ENCODE peak calls at places on chromosomes 13 and 19, in six cellular contexts. R is fibroblast of lung, L is sciatic nerve, N is hippocampal formation, X is lower leg skin, G is NT2/D1. F is an unnamed sample.
A peak's percentile ranks its signal among the peaks of the same experiment; 100 is the strongest.

GRCh38 chr19:41753159-41753558 is 2.2 kb upstream of the CEACAM6 start:
- DNase-seq in R (peak; percentile 3), X (peak; percentile 82), N (no peak), G (peak; percentile 28), L (peak; percentile 65), F (peak; percentile 83)

GRCh38 chr13:80133631-80134083 is 207.3 kb downstream of the SPRY2 start:
- DNase-seq in R (no peak), X (no peak), L (no peak), G (no peak), N (peak; percentile 73), F (no peak)

GRCh38 chr19:55670280-55671053 is 4.6 kb upstream of the EPN1 start:
- DNase-seq in L (no peak), N (no peak), G (peak; percentile 25), X (no peak), R (no peak), F (peak; percentile 88)

GRCh38 chr13:36858285-36858684 is 39.3 kb downstream of the RFXAP start:
- DNase-seq in X (no peak), R (peak; percentile 63), N (peak; percentile 42), G (peak; percentile 22), L (no peak), F (no peak)

GRCh38 chr13:50393641-50394040 is 378.4 kb downstream of the KCNRG start:
- DNase-seq in N (no peak), X (no peak), R (no peak), L (no peak), G (no peak), F (no peak)

GRCh38 chr19:46080561-46080960 is 39.8 kb upstream of the IGFL4 start:
- DNase-seq in X (no peak), R (peak; percentile 56), N (no peak), G (no peak), L (no peak), F (no peak)

GRCh38 chr13:88754141-88754540 is 1083.0 kb downstream of the SLITRK5 start:
- DNase-seq in N (no peak), G (no peak), R (no peak), X (no peak), L (no peak), F (no peak)

GRCh38 chr19:15015946-15016542 is 33.2 kb upstream of the CASP14 start:
- DNase-seq in L (no peak), G (peak; percentile 35), N (no peak), X (no peak), R (no peak), F (no peak)

GRCh38 chr13:21365574-21365973 is 93.5 kb downstream of the ZDHHC20 start:
- DNase-seq in R (no peak), X (no peak), G (no peak), L (no peak), N (no peak), F (no peak)

GRCh38 chr19:44438441-44438840 is 9.8 kb downstream of the ZNF229 start:
- DNase-seq in N (no peak), X (no peak), G (no peak), R (no peak), L (no peak), F (no peak)

GRCh38 chr19:49127674-49128544 is 8.6 kb downstream of the PPFIA3 start:
- DNase-seq in N (peak; percentile 92), G (peak; percentile 80), R (peak; percentile 96), X (peak; percentile 99), L (peak; percentile 98), F (peak; percentile 99)

GRCh38 chr13:40433577-40433976 is 232.9 kb downstream of the FOXO1 start:
- DNase-seq in N (no peak), G (no peak), R (no peak), L (no peak), X (no peak), F (no peak)

GRCh38 chr13:78604782-78605611 is 1.6 kb upstream of the POU4F1 start:
- DNase-seq in R (no peak), L (no peak), X (no peak), N (no peak), G (no peak), F (no peak)

GRCh38 chr13:29594310-29594709 is 1.2 kb downstream of the SLC7A1 start:
- DNase-seq in G (no peak), L (no peak), R (peak; percentile 78), N (no peak), X (no peak), F (no peak)

GRCh38 chr13:79287994-79288795 is 117.9 kb downstream of the RBM26 start:
- DNase-seq in L (no peak), X (no peak), G (peak; percentile 57), R (no peak), N (no peak), F (no peak)

GRCh38 chr13:88958821-88959220 is 1287.7 kb downstream of the SLITRK5 start:
- DNase-seq in R (peak; percentile 9), L (no peak), G (no peak), N (no peak), X (no peak), F (no peak)

GRCh38 chr13:82294226-82294625 is 1588.0 kb downstream of the SLITRK1 start:
- DNase-seq in R (no peak), X (no peak), G (no peak), N (no peak), L (no peak), F (no peak)

GRCh38 chr19:34577531-34578101 is 96.1 kb downstream of the WTIP start:
- DNase-seq in R (no peak), X (peak; percentile 76), G (no peak), N (no peak), L (no peak), F (no peak)

GRCh38 chr19:47507924-47508553 is 6.8 kb downstream of the NAPA start:
- DNase-seq in N (no peak), R (no peak), G (no peak), X (no peak), L (no peak), F (no peak)

GRCh38 chr19:33916792-33917191 is 120.1 kb downstream of the KCTD15 start:
- DNase-seq in L (no peak), N (no peak), X (no peak), R (no peak), G (no peak), F (no peak)

GRCh38 chr19:4234142-4234861 is 5.0 kb downstream of the EBI3 start:
- DNase-seq in G (no peak), X (no peak), R (no peak), L (no peak), N (no peak), F (no peak)

GRCh38 chr13:44734204-44734707 is 158.1 kb upstream of the TSC22D1 start:
- DNase-seq in G (no peak), R (peak; percentile 55), L (no peak), N (no peak), X (peak; percentile 89), F (no peak)

GRCh38 chr13:80340643-80341097 is 256 bp downstream of the SPRY2 start:
- DNase-seq in G (no peak), X (no peak), R (peak; percentile 76), L (peak; percentile 68), N (peak; percentile 74), F (no peak)

GRCh38 chr13:23541221-23541620 is 29.0 kb upstream of the TNFRSF19 start:
- DNase-seq in X (no peak), R (peak; percentile 39), G (no peak), N (no peak), L (no peak), F (no peak)

GRCh38 chr13:48994731-48995130 is 19.0 kb downstream of the FNDC3A start:
- DNase-seq in R (peak; percentile 45), G (no peak), N (no peak), X (no peak), L (no peak), F (no peak)

GRCh38 chr13:55359067-55359466 is 1781.7 kb upstream of the PRR20A start:
- DNase-seq in R (no peak), N (no peak), L (no peak), G (no peak), X (no peak), F (no peak)

GRCh38 chr19:7590256-7590655 is 5.4 kb upstream of the CAMSAP3 start:
- DNase-seq in L (no peak), R (no peak), G (no peak), X (no peak), N (no peak), F (no peak)

GRCh38 chr19:782195-783043 is 14.8 kb upstream of the PTBP1 start:
- DNase-seq in G (peak; percentile 69), R (peak; percentile 33), L (no peak), N (no peak), X (no peak), F (no peak)

GRCh38 chr13:71867101-71867814 is at the start of gene DACH1:
- DNase-seq in G (no peak), R (peak; percentile 83), L (peak; percentile 62), X (no peak), N (peak; percentile 5), F (peak; percentile 66)

GRCh38 chr13:48151766-48152165 is 56.9 kb upstream of the MED4 start:
- DNase-seq in R (no peak), X (no peak), N (no peak), G (no peak), L (no peak), F (no peak)